ENCODE peak calls at places on chromosomes 13 and 19, in four cellular contexts. D is SK-N-SH, S is K562, K is GM12878. Y is an unnamed sample.
A peak's percentile ranks its signal among the peaks of the same experiment; 100 is the strongest.

GRCh38 chr19:44455100-44455499 is 6.8 kb upstream of the ZNF229 start:
- DNase-seq in D (no peak), S (peak; percentile 14), K (no peak), Y (no peak)

GRCh38 chr13:97478247-97478646 is 44.3 kb downstream of the RAP2A start:
- DNase-seq in D (no peak), S (no peak), K (no peak), Y (no peak)

GRCh38 chr19:32336259-32337111 is 8.9 kb upstream of the ZNF507 start:
- DNase-seq in D (no peak), S (no peak), K (no peak), Y (no peak)

GRCh38 chr19:42471554-42472249 is 29.0 kb upstream of the CXCL17 start:
- DNase-seq in D (no peak), S (no peak), K (no peak), Y (no peak)

GRCh38 chr19:17794731-17795494 is at the start of gene B3GNT3:
- DNase-seq in D (no peak), S (peak; percentile 77), K (no peak), Y (peak; percentile 75)

GRCh38 chr19:3120611-3121231 is 15.1 kb upstream of the GNA15 start:
- DNase-seq in D (no peak), S (no peak), K (no peak), Y (no peak)

GRCh38 chr13:27446986-27447583 is 3.3 kb downstream of the MTIF3 start:
- DNase-seq in D (no peak), S (no peak), K (no peak), Y (no peak)

GRCh38 chr13:101415358-101416174 is 742 bp downstream of the NALCN start:
- DNase-seq in D (no peak), S (no peak), K (no peak), Y (peak; percentile 16)

GRCh38 chr13:19182536-19182935 is 912 bp upstream of the TUBA3C start:
- DNase-seq in D (no peak), S (no peak), K (no peak), Y (no peak)

GRCh38 chr19:3404324-3405260 is 38.2 kb downstream of the NFIC start:
- DNase-seq in D (peak; percentile 66), S (no peak), K (no peak), Y (no peak)

GRCh38 chr19:6278740-6279619 is 795 bp downstream of the MLLT1 start:
- DNase-seq in D (no peak), S (no peak), K (no peak), Y (no peak)

GRCh38 chr19:11033763-11034162 is 55.5 kb upstream of the LDLR start:
- DNase-seq in D (no peak), S (no peak), K (no peak), Y (no peak)

GRCh38 chr19:55461974-55462628 is 659 bp upstream of the ISOC2 start:
- DNase-seq in D (peak; percentile 73), S (peak; percentile 77), K (no peak), Y (no peak)

GRCh38 chr19:40791349-40791748 is 7.6 kb upstream of the EGLN2 start:
- DNase-seq in D (no peak), S (no peak), K (no peak), Y (no peak)

GRCh38 chr13:55155046-55155445 is 1985.7 kb upstream of the PRR20A start:
- DNase-seq in D (no peak), S (no peak), K (no peak), Y (no peak)

GRCh38 chr13:104114111-104114510 is 1047.9 kb upstream of the SLC10A2 start:
- DNase-seq in D (no peak), S (no peak), K (no peak), Y (no peak)

GRCh38 chr19:46303702-46304397 is 7.0 kb downstream of the HIF3A start:
- DNase-seq in D (peak; percentile 82), S (peak; percentile 67), K (no peak), Y (peak; percentile 100)

GRCh38 chr19:1105873-1106840 is 2.4 kb downstream of the GPX4 start:
- DNase-seq in D (no peak), S (no peak), K (no peak), Y (no peak)

GRCh38 chr13:30376426-30377311 is 45.6 kb upstream of the UBE2L5 start:
- DNase-seq in D (no peak), S (no peak), K (peak; percentile 49), Y (no peak)

GRCh38 chr19:45125975-45126493 is 33.1 kb downstream of the PPP1R37 start:
- DNase-seq in D (peak; percentile 68), S (peak; percentile 82), K (no peak), Y (peak; percentile 90)

GRCh38 chr19:44212865-44213346 is 574 bp downstream of the ZNF227 start:
- DNase-seq in D (peak; percentile 40), S (peak; percentile 30), K (no peak), Y (no peak)

GRCh38 chr13:107266657-107267056 is 698.7 kb upstream of the ARGLU1 start:
- DNase-seq in D (no peak), S (no peak), K (no peak), Y (no peak)

GRCh38 chr13:79678100-79678499 is 197.1 kb downstream of the NDFIP2 start:
- DNase-seq in D (no peak), S (no peak), K (no peak), Y (no peak)

GRCh38 chr13:30151398-30151797 is 156.0 kb downstream of the KATNAL1 start:
- DNase-seq in D (no peak), S (no peak), K (no peak), Y (no peak)

GRCh38 chr13:98450495-98451167 is 126.3 kb downstream of the STK24 start:
- DNase-seq in D (no peak), S (no peak), K (no peak), Y (no peak)

GRCh38 chr13:72853000-72853399 is 71.1 kb downstream of the PIBF1 start:
- DNase-seq in D (no peak), S (no peak), K (no peak), Y (no peak)

GRCh38 chr13:111099292-111099691 is 15.8 kb upstream of the ARHGEF7 start:
- DNase-seq in D (no peak), S (no peak), K (no peak), Y (no peak)

DNA sequence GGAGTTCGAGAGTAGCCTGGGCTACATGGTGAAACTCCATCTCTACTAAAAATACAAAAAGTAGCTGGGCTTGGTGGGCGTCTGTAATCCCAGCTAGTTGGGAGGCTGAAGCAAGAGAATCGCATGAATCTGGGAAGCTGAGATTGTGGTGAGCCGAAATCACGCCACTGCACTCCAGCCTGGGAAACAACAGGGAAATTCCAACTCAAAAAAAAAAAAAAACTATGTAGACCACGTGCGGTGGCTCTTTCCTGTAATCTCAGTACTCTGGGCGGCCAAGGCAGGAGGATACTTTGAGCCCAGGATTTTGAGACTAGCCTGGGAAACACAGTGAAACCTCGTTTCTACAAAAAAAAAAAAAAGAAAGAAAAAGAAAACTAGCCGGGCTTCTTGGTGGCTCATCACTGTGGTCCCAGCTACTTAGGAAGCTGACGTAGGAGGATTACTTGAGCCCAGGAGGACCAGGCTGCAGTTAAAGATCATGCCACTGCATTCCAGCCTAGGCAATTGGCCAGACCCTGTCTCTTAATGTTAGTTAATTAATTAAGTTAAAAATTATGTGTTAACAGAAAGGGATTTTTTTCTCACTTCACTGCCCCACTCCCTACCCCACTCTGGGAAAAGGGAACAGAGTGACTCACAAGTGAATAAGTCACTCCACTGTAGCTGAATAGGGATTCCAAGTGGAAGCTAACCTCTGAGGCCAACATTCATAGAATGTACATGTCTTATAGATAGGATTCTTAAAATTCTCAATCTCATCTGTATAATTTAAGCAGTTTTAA is 2.2 kb downstream of the ZNF83 start:
- DNase-seq in D (no peak), S (no peak), K (no peak), Y (no peak)
- TF ChIP-seq USF1 in D (no peak), S (no peak), K (no peak), Y (no peak)

DNA sequence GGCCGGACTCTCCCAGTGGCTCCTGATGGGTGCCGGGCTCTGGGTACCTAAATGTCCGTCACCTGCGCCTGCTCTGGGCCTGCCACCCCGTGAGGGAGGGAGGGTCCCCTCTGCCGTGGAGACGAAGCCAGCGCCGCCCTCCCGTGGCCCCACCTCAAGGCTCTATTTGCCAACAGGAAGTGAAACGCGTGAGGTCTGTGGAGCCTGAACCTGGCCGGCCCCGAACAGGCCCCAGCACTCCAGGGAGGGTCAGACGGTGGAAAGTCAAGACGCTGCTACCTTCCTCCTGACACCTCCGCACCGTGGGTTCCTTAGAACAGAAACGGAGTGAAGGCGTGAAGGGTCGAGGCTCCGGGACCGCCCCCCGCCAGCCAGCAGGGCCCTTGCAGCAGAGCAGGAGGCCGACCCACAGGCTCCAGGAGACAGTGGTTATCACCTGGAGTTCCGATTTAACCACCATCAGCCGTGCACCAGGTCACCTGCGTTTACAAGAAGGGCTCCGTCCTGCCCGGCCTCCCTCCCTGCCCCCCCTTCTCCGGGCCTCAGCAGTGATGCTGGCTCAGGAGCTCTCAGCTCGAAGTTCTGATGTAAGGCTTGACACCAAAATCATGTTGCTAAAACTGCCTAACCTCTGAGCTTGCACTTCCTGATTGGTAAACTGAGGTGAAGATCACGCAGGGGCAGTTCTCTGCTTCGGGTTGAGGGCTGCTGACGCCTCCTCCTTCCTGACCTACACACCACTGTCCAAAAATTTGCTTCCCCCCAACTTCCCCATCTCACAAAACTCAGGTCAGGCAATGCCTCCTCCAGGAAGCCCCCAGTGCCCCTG is 50.9 kb upstream of the C13orf46 start:
- DNase-seq in D (no peak), S (no peak), K (no peak), Y (no peak)
- TF ChIP-seq MAX in D (no peak), S (no peak), K (peak; percentile 27), Y (no peak)

GRCh38 chr13:96081888-96082287 is 8.0 kb upstream of the HS6ST3 start:
- DNase-seq in D (no peak), S (no peak), K (no peak), Y (no peak)

GRCh38 chr13:96080676-96081075 is 9.2 kb upstream of the HS6ST3 start:
- DNase-seq in D (no peak), S (no peak), K (no peak), Y (no peak)

GRCh38 chr13:96072392-96072791 is 17.5 kb upstream of the HS6ST3 start:
- DNase-seq in D (no peak), S (no peak), K (no peak), Y (peak; percentile 38)

DNA sequence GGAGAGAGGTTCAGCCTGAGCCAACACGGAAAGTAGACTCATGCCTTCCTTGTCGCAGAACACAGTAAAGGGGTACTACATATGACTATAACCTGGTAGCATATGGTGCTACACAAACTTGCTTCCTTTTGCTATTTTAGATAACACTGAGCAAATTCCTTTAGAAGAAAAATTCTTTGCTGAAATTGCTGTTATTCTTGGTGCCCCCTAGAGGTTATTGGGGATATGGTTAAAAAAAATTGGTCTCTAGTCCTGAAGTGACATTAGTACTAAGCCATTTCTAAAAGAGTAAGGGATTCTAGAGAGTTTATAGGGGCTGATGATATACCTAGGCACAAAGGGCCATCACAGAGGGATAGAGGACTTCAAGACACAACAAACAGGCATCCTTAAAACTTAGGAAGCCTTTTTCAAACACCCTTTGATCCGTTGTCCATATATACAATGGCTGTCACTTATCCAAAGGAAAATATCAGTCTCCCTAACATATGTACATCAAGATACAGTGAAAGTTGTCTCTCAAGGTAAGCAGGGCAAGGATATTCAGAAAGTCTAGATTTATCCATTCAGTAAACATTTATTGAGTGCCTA is 13.9 kb upstream of the HS6ST3 start:
- DNase-seq in D (peak; percentile 28), S (peak; percentile 8), K (no peak), Y (no peak)
- TF ChIP-seq USF1 in D (no peak), S (no peak), K (no peak), Y (no peak)

GRCh38 chr19:9037415-9038062 is 27.3 kb upstream of the MUC16 start:
- DNase-seq in D (no peak), S (peak; percentile 9), K (no peak), Y (no peak)

DNA sequence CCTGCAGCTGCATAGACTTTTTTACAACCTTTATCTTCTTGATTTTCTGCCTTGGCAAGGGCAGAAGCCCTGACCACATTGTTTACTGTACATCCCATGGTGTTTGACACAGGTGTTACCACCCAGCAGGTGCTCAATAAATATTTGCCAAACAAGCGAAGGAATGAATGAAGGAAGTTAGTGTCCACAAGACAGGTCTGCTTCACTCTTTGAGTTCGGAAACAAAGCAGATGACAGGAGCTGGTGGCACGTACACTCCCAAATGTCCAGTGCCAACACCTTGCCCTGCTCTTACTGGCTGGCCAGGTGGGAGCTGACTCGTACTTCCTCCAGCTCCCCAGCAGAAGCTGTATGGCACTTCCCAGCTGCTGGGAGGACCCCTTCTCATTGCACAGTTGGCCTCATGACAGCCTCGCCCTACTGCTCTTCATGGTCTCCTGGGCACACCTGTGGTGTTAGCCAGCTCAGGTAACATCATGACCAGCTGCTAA is 22.0 kb upstream of the MUC16 start:
- DNase-seq in D (no peak), S (no peak), K (no peak), Y (no peak)
- TF ChIP-seq MAX in D (no peak), S (no peak), K (no peak), Y (no peak)

Y was measured in WTC11.